ENCODE peak calls at places on chromosomes 13 and 19, in ten cellular contexts. One of them, this sample, is unnamed.
A peak's percentile ranks its signal among the peaks of the same experiment; 100 is the strongest.

GRCh38 chr19:13347351-13347750 is 158.9 kb downstream of the CACNA1A start:
- DNase-seq in T follicular helper cell: no peak
- DNase-seq in Jurkat, Clone E6-1: no peak
- DNase-seq in NCI-H1417: no peak
- DNase-seq in progenitor cell of endocrine pancreas: no peak
- DNase-seq in AG08396: no peak
- DNase-seq in AG10803: no peak
- DNase-seq in NCI-H2227 treated with DMSO at 0.1 percent for 48 hours: no peak
- DNase-seq in activated naive CD4-positive, alpha-beta T cell: no peak
- DNase-seq in EH: no peak
- DNase-seq in this sample: no peak

GRCh38 chr19:29690842-29691241 is 24.2 kb downstream of the C19orf12 start:
- DNase-seq in T follicular helper cell: no peak
- DNase-seq in Jurkat, Clone E6-1: peak; percentile 69
- DNase-seq in NCI-H1417: no peak
- DNase-seq in progenitor cell of endocrine pancreas: no peak
- DNase-seq in AG08396: no peak
- DNase-seq in AG10803: peak; percentile 30
- DNase-seq in NCI-H2227 treated with DMSO at 0.1 percent for 48 hours: no peak
- DNase-seq in activated naive CD4-positive, alpha-beta T cell: no peak
- DNase-seq in EH: peak; percentile 58
- DNase-seq in this sample: no peak

GRCh38 chr13:24671367-24672117 is 8.7 kb upstream of the ATP12A start:
- DNase-seq in T follicular helper cell: no peak
- DNase-seq in Jurkat, Clone E6-1: peak; percentile 11
- DNase-seq in NCI-H1417: peak; percentile 64
- DNase-seq in progenitor cell of endocrine pancreas: no peak
- DNase-seq in AG08396: peak; percentile 80
- DNase-seq in AG10803: peak; percentile 96
- DNase-seq in NCI-H2227 treated with DMSO at 0.1 percent for 48 hours: peak; percentile 23
- DNase-seq in activated naive CD4-positive, alpha-beta T cell: no peak
- DNase-seq in EH: peak; percentile 91
- DNase-seq in this sample: no peak

GRCh38 chr13:49858183-49858856 is 65.8 kb upstream of the KPNA3 start:
- DNase-seq in T follicular helper cell: no peak
- DNase-seq in Jurkat, Clone E6-1: no peak
- DNase-seq in NCI-H1417: no peak
- DNase-seq in progenitor cell of endocrine pancreas: no peak
- DNase-seq in AG08396: peak; percentile 73
- DNase-seq in AG10803: peak; percentile 91
- DNase-seq in NCI-H2227 treated with DMSO at 0.1 percent for 48 hours: no peak
- DNase-seq in activated naive CD4-positive, alpha-beta T cell: no peak
- DNase-seq in EH: peak; percentile 97
- DNase-seq in this sample: no peak

GRCh38 chr13:110869805-110870706 is 44.8 kb downstream of the ANKRD10 start:
- DNase-seq in T follicular helper cell: no peak
- DNase-seq in Jurkat, Clone E6-1: no peak
- DNase-seq in NCI-H1417: no peak
- DNase-seq in progenitor cell of endocrine pancreas: no peak
- DNase-seq in AG08396: peak; percentile 97
- DNase-seq in AG10803: peak; percentile 98
- DNase-seq in NCI-H2227 treated with DMSO at 0.1 percent for 48 hours: no peak
- DNase-seq in activated naive CD4-positive, alpha-beta T cell: no peak
- DNase-seq in EH: peak; percentile 100
- DNase-seq in this sample: no peak

GRCh38 chr13:37446503-37446902 is 152.1 kb downstream of the POSTN start:
- DNase-seq in T follicular helper cell: no peak
- DNase-seq in Jurkat, Clone E6-1: no peak
- DNase-seq in NCI-H1417: no peak
- DNase-seq in progenitor cell of endocrine pancreas: no peak
- DNase-seq in AG08396: peak; percentile 65
- DNase-seq in AG10803: peak; percentile 97
- DNase-seq in NCI-H2227 treated with DMSO at 0.1 percent for 48 hours: no peak
- DNase-seq in activated naive CD4-positive, alpha-beta T cell: no peak
- DNase-seq in EH: peak; percentile 97
- DNase-seq in this sample: no peak

GRCh38 chr13:35854286-35854685 is 276.9 kb downstream of the DCLK1 start:
- DNase-seq in T follicular helper cell: no peak
- DNase-seq in Jurkat, Clone E6-1: no peak
- DNase-seq in NCI-H1417: no peak
- DNase-seq in progenitor cell of endocrine pancreas: no peak
- DNase-seq in AG08396: no peak
- DNase-seq in AG10803: no peak
- DNase-seq in NCI-H2227 treated with DMSO at 0.1 percent for 48 hours: no peak
- DNase-seq in activated naive CD4-positive, alpha-beta T cell: no peak
- DNase-seq in EH: no peak
- DNase-seq in this sample: no peak

GRCh38 chr19:46288896-46289588 is 7.8 kb upstream of the HIF3A start:
- DNase-seq in T follicular helper cell: no peak
- DNase-seq in Jurkat, Clone E6-1: no peak
- DNase-seq in NCI-H1417: no peak
- DNase-seq in progenitor cell of endocrine pancreas: no peak
- DNase-seq in AG08396: peak; percentile 79
- DNase-seq in AG10803: peak; percentile 74
- DNase-seq in NCI-H2227 treated with DMSO at 0.1 percent for 48 hours: no peak
- DNase-seq in activated naive CD4-positive, alpha-beta T cell: no peak
- DNase-seq in EH: peak; percentile 95
- DNase-seq in this sample: no peak

GRCh38 chr19:45767410-45767880 is 1.6 kb downstream of the SIX5 start:
- DNase-seq in T follicular helper cell: no peak
- DNase-seq in Jurkat, Clone E6-1: no peak
- DNase-seq in NCI-H1417: peak; percentile 49
- DNase-seq in progenitor cell of endocrine pancreas: no peak
- DNase-seq in AG08396: peak; percentile 85
- DNase-seq in AG10803: peak; percentile 82
- DNase-seq in NCI-H2227 treated with DMSO at 0.1 percent for 48 hours: no peak
- DNase-seq in activated naive CD4-positive, alpha-beta T cell: no peak
- DNase-seq in EH: peak; percentile 93
- DNase-seq in this sample: no peak

GRCh38 chr19:13053761-13054604 is 48.7 kb downstream of the LYL1 start:
- DNase-seq in T follicular helper cell: no peak
- DNase-seq in Jurkat, Clone E6-1: no peak
- DNase-seq in NCI-H1417: no peak
- DNase-seq in progenitor cell of endocrine pancreas: peak; percentile 50
- DNase-seq in AG08396: peak; percentile 91
- DNase-seq in AG10803: peak; percentile 98
- DNase-seq in NCI-H2227 treated with DMSO at 0.1 percent for 48 hours: no peak
- DNase-seq in activated naive CD4-positive, alpha-beta T cell: no peak
- DNase-seq in EH: peak; percentile 99
- DNase-seq in this sample: no peak

This sample was measured in D721Med.